ENCODE peak calls at places on chromosomes 5 and 9, in eight cellular contexts. Z is mammary epithelial cell, J is MM.1S, L is fibroblast of lung, X is brain microvascular endothelial cell, S is cardiac muscle cell, Q is Panc1, C is mucosa of descending colon. T is an unnamed sample.

GRCh38 chr5:4766101-4766500 is 374.0 kb upstream of the ADAMTS16 start:
- DNase-seq in Z (no peak), J (no peak), L (no peak), X (no peak), S (no peak), Q (no peak), C (no peak), T (no peak)

GRCh38 chr5:76622973-76623596 is at the start of gene F2RL2:
- DNase-seq in Z (no peak), J (no peak), L (peak), X (peak), S (peak), Q (no peak), C (no peak), T (no peak)

GRCh38 chr9:88355166-88355565 is 33.1 kb upstream of the SPIN1 start:
- DNase-seq in Z (peak), J (no peak), L (peak), X (peak), S (no peak), Q (peak), C (no peak), T (no peak)

GRCh38 chr9:132670359-132670815 is at the start of gene GTF3C4:
- DNase-seq in Z (peak), J (peak), L (peak), X (no peak), S (peak), Q (no peak), C (peak), T (peak)

GRCh38 chr5:91521313-91521712 is 138.2 kb upstream of the ARRDC3 start:
- DNase-seq in Z (peak), J (no peak), L (no peak), X (no peak), S (no peak), Q (peak), C (no peak), T (no peak)

GRCh38 chr9:123710299-123710698 is 219.6 kb downstream of the DENND1A start:
- DNase-seq in Z (peak), J (no peak), L (peak), X (peak), S (no peak), Q (no peak), C (no peak), T (no peak)

GRCh38 chr5:153425914-153426313 is 64.6 kb upstream of the GRIA1 start:
- DNase-seq in Z (peak), J (no peak), L (no peak), X (no peak), S (peak), Q (no peak), C (no peak), T (no peak)

GRCh38 chr9:107712390-107712789 is 222.8 kb upstream of the KLF4 start:
- DNase-seq in Z (peak), J (no peak), L (peak), X (peak), S (no peak), Q (no peak), C (no peak), T (no peak)

GRCh38 chr5:107712359-107712870 is 41.7 kb upstream of the EFNA5 start:
- DNase-seq in Z (no peak), J (no peak), L (no peak), X (no peak), S (no peak), Q (no peak), C (no peak), T (no peak)

GRCh38 chr5:107919361-107919760 is 248.6 kb upstream of the EFNA5 start:
- DNase-seq in Z (no peak), J (no peak), L (no peak), X (no peak), S (no peak), Q (no peak), C (no peak), T (no peak)

GRCh38 chr5:35269006-35269405 is 38.7 kb upstream of the PRLR start:
- DNase-seq in Z (no peak), J (no peak), L (no peak), X (no peak), S (no peak), Q (no peak), C (no peak), T (no peak)

GRCh38 chr5:151153766-151154272 is 3.8 kb downstream of the ANXA6 start:
- DNase-seq in Z (no peak), J (no peak), L (no peak), X (no peak), S (no peak), Q (no peak), C (no peak), T (no peak)

GRCh38 chr9:93138171-93138764 is 4.2 kb upstream of the NINJ1 start:
- DNase-seq in Z (no peak), J (no peak), L (no peak), X (no peak), S (no peak), Q (no peak), C (no peak), T (no peak)

GRCh38 chr9:70814597-70814996 is 306.8 kb downstream of the TRPM3 start:
- DNase-seq in Z (no peak), J (no peak), L (no peak), X (no peak), S (peak), Q (no peak), C (no peak), T (no peak)

GRCh38 chr9:79237861-79238260 is 333.9 kb upstream of the TLE4 start:
- DNase-seq in Z (no peak), J (no peak), L (peak), X (no peak), S (no peak), Q (no peak), C (no peak), T (no peak)

GRCh38 chr5:98771389-98772109 is 1.9 kb upstream of the RGMB start:
- DNase-seq in Z (peak), J (peak), L (peak), X (peak), S (peak), Q (peak), C (peak), T (peak)

GRCh38 chr9:113349434-113350337 is at the start of gene BSPRY:
- DNase-seq in Z (no peak), J (peak), L (no peak), X (no peak), S (peak), Q (no peak), C (peak), T (peak)

GRCh38 chr9:69122086-69122390 is 52.0 kb upstream of the TJP2 start:
- DNase-seq in Z (peak), J (peak), L (peak), X (peak), S (peak), Q (no peak), C (peak), T (peak)

GRCh38 chr5:118553662-118554061 is 434.7 kb downstream of the DTWD2 start:
- DNase-seq in Z (peak), J (no peak), L (peak), X (peak), S (no peak), Q (no peak), C (no peak), T (no peak)

GRCh38 chr5:1892685-1893445 is 10.1 kb upstream of the IRX4 start:
- DNase-seq in Z (no peak), J (no peak), L (no peak), X (no peak), S (no peak), Q (no peak), C (no peak), T (no peak)

GRCh38 chr5:28014779-28015178 is 976.4 kb upstream of the CDH9 start:
- DNase-seq in Z (peak), J (peak), L (no peak), X (peak), S (no peak), Q (no peak), C (no peak), T (no peak)

GRCh38 chr5:62778327-62779009 is 199.8 kb downstream of the LRRC70 start:
- DNase-seq in Z (no peak), J (peak), L (no peak), X (no peak), S (no peak), Q (no peak), C (no peak), T (no peak)

GRCh38 chr9:4810565-4810964 is 17.8 kb downstream of the RCL1 start:
- DNase-seq in Z (no peak), J (no peak), L (no peak), X (no peak), S (no peak), Q (no peak), C (no peak), T (no peak)

GRCh38 chr5:159586941-159587340 is 256.7 kb upstream of the IL12B start:
- DNase-seq in Z (no peak), J (no peak), L (no peak), X (no peak), S (no peak), Q (no peak), C (no peak), T (no peak)

GRCh38 chr5:151461312-151461711 is 13.9 kb downstream of the SLC36A1 start:
- DNase-seq in Z (no peak), J (peak), L (no peak), X (no peak), S (no peak), Q (no peak), C (no peak), T (no peak)

DNA sequence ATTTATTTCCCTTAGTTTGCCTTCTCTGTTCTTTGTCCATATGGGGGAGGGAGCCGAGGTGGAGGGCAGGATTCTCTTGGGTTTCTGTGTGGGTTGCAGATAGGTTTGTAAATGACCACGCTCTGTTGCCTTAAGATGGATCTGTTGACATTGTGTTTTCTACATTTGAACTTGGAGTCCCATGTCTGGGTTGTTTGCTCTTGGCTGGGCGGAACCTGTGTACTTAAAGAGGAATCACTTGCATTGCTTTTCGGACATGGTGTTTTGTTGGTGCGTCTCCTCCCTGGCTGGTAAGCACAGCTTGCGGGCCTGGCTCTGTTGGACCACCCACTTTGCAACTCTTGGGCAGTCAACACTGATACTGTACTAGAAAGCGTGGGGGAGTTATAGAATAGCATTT is 45.9 kb downstream of the EHMT1 start:
- DNase-seq in Z (no peak), J (no peak), L (peak), X (no peak), S (no peak), Q (no peak), C (peak), T (peak)
- H3K4me3 ChIP-seq in Z (no peak), J (no peak), L (no peak), X (no peak), S (no peak), Q (no peak), C (no peak), T (no peak)

DNA sequence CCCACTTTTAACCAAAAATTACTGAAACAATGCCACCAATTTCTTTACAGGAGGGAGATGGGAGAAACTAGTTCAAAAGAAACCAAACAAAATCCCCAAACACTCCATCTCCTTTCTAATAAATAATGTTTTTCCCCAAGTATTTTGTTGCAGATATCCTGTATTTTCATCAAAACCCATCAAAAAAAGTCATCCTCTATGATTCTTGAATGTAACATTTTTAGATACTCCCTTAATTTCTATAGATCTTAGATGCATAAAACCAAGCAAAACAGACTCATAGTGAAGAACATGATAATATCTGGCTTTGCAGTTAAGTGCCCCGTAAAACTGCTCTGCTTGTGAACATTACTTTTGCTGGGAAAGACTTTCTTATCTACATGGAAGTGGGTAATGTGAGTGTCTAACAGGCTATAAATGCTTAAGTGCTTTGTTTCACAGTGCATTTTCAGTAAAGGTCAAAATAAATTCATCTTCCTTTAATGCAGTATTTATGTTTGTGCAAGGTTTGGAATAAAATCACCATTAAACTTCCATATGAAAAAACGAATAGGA is 77.3 kb upstream of the TBCA start:
- DNase-seq in Z (no peak), J (no peak), L (no peak), X (no peak), S (no peak), Q (no peak), C (no peak), T (no peak)
- H3K4me3 ChIP-seq in Z (no peak), J (no peak), L (no peak), X (no peak), S (no peak), Q (no peak), C (no peak), T (no peak)

DNA sequence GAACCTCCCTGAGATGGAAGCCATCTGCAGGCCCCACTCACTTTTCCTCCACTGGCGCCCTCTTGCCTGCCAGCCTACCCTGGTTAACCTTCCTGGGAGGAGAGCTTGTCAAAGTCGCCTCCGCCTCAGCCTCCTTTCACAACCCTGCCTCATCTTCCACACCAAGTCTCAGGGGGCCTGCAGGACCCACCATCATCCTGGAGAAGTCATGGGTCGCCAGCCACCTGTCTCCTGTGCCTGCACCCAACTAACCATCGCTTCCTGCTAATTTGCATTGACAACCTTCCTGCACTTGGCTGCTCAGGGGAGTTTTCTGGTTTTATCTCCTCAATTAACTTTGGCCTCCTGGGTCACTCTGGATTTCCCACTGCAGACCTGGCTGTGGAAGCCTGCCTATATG is 52.8 kb upstream of the GRHPR start:
- DNase-seq in Z (no peak), J (no peak), L (no peak), X (no peak), S (no peak), Q (no peak), C (no peak), T (no peak)
- H3K4me3 ChIP-seq in Z (no peak), J (no peak), L (no peak), X (no peak), S (no peak), Q (no peak), C (no peak), T (no peak)

DNA sequence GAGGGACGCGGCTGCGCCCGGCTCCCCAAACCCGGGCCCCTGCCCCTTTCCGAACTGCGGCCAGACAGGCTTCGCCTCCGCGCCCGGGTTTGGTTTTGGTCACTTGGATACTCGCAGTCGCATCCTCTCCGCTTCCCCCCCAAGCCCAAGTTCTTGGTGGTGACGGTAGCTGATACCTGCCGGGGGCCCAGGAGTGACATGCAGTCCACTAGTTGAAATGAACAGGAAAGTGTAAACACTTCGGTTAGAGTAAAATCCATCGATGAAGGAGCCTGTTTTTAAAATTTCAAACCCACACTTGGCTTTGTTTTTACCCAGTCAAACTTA is 701 bp downstream of the CNTLN start:
- DNase-seq in Z (no peak), J (peak), L (no peak), X (peak), S (no peak), Q (no peak), C (peak), T (no peak)
- H3K4me3 ChIP-seq in Z (peak), J (peak), L (peak), X (peak), S (peak), Q (peak), C (peak), T (peak)

GRCh38 chr5:149940941-149941644 is 3.5 kb downstream of the PDE6A start:
- DNase-seq in Z (peak), J (no peak), L (no peak), X (no peak), S (no peak), Q (no peak), C (no peak), T (no peak)

GRCh38 chr5:149940077-149940574 is 4.5 kb downstream of the PDE6A start:
- DNase-seq in Z (peak), J (peak), L (peak), X (no peak), S (no peak), Q (no peak), C (no peak), T (no peak)

GRCh38 chr5:149941795-149942194 is 2.8 kb downstream of the PDE6A start:
- DNase-seq in Z (no peak), J (no peak), L (no peak), X (no peak), S (no peak), Q (no peak), C (no peak), T (no peak)

GRCh38 chr5:149944666-149945065 is at the start of gene PDE6A:
- DNase-seq in Z (no peak), J (no peak), L (no peak), X (no peak), S (no peak), Q (no peak), C (no peak), T (no peak)

DNA sequence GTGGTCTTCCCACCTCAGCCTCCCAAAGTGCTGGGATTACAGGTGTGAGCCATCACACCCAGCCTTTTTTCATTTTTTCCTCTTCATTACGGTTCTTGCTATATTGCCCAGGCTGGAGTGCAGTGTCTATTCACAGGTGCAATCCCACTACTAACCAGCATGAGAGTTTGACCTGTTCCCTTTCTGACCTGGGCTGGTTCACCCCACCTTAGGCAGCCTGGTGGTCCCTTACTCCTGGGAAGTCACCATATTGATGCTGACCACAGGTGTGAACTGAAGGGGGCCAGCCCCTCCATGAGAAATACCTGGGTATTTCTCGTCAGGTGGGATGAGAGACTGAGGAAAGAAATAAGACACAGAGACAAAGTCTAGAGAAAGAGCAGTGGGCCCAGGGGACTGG is 2.4 kb downstream of the PDE6A start:
- DNase-seq in Z (no peak), J (no peak), L (no peak), X (no peak), S (no peak), Q (no peak), C (no peak), T (no peak)
- H3K4me3 ChIP-seq in Z (no peak), J (no peak), L (no peak), X (no peak), S (no peak), Q (no peak), C (no peak), T (no peak)

T was measured in transverse colon.